ENCODE peak calls at places on chromosomes 2 and 18, in six cellular contexts. W is NCI-H2081; P is stimulated activated CD8-positive, alpha-beta memory T cell treated with anti-CD3 and anti-CD28 coated beads, Interleukin-4, amount 100 ng/mL, for 24 hours; L is NCI-H1417; R is T-helper 9 cell; U is putamen. Q is an unnamed sample.

GRCh38 chr2:31107588-31108300 is 30.5 kb downstream of the GALNT14 start:
- DNase-seq in W (no peak), P (no peak), L (no peak), R (no peak), U (no peak), Q (no peak)

GRCh38 chr2:205073433-205074020 is 528.3 kb downstream of the PARD3B start:
- DNase-seq in W (no peak), P (no peak), L (no peak), R (no peak), U (no peak), Q (no peak)

GRCh38 chr18:58158008-58158407 is 114.0 kb downstream of the NEDD4L start:
- DNase-seq in W (no peak), P (no peak), L (no peak), R (no peak), U (no peak), Q (no peak)

GRCh38 chr2:48946444-48947048 is 191.0 kb upstream of the LHCGR start:
- DNase-seq in W (peak), P (no peak), L (peak), R (peak), U (peak), Q (peak)

GRCh38 chr2:68057658-68058396 is 5.0 kb downstream of the C1D start:
- DNase-seq in W (no peak), P (no peak), L (no peak), R (no peak), U (no peak), Q (no peak)

GRCh38 chr2:119304852-119305251 is 61.8 kb downstream of the C2orf76 start:
- DNase-seq in W (peak), P (no peak), L (no peak), R (no peak), U (no peak), Q (no peak)

GRCh38 chr2:12059616-12060441 is 313.4 kb downstream of the LPIN1 start:
- DNase-seq in W (no peak), P (no peak), L (no peak), R (no peak), U (no peak), Q (no peak)

GRCh38 chr2:201883559-201883958 is 77.2 kb downstream of the CDK15 start:
- DNase-seq in W (no peak), P (no peak), L (no peak), R (no peak), U (no peak), Q (no peak)

GRCh38 chr2:240466579-240467148 is 31.2 kb downstream of the GPC1 start:
- DNase-seq in W (no peak), P (no peak), L (no peak), R (no peak), U (no peak), Q (no peak)

GRCh38 chr18:11981383-11981632 is at the start of gene IMPA2:
- DNase-seq in W (no peak), P (no peak), L (no peak), R (no peak), U (no peak), Q (no peak)

GRCh38 chr2:46887028-46887885 is 28.3 kb downstream of the MCFD2 start:
- DNase-seq in W (no peak), P (no peak), L (no peak), R (no peak), U (no peak), Q (no peak)

GRCh38 chr18:76592096-76592495 is 97.1 kb upstream of the ZNF516 start:
- DNase-seq in W (no peak), P (no peak), L (no peak), R (no peak), U (no peak), Q (no peak)

GRCh38 chr2:202609381-202610145 is 25.2 kb upstream of the FAM117B start:
- DNase-seq in W (no peak), P (no peak), L (no peak), R (no peak), U (no peak), Q (no peak)